ENCODE peak calls at places on chromosome 12, in nine cellular contexts. One of them, this sample, is unnamed.

GRCh38 chr12:27333311-27334009 is 824 bp downstream of the BMAL2 start:
- DNase-seq in astrocyte of the spinal cord: no peak
- DNase-seq in psoas muscle: peak
- DNase-seq in DMS153: no peak
- DNase-seq in NCI-H2171 treated with DMSO at 0.1 percent for 48 hours: peak
- DNase-seq in SIG-M5: no peak
- DNase-seq in activated T-cell treated with anti-CD3 and anti-CD28 coated beads for 48 hours: peak
- DNase-seq in frontal cortex: no peak
- DNase-seq in AG08395: peak
- DNase-seq in this sample: no peak

GRCh38 chr12:115763376-115763775 is 514.1 kb downstream of the MED13L start:
- DNase-seq in activated T-cell treated with anti-CD3 and anti-CD28 coated beads for 48 hours: no peak
- DNase-seq in SIG-M5: no peak
- DNase-seq in AG08395: peak
- DNase-seq in DMS153: no peak
- DNase-seq in NCI-H2171 treated with DMSO at 0.1 percent for 48 hours: no peak
- DNase-seq in psoas muscle: no peak
- DNase-seq in frontal cortex: no peak
- DNase-seq in astrocyte of the spinal cord: no peak
- DNase-seq in this sample: peak

GRCh38 chr12:73274972-73275371 is 1002.8 kb downstream of the TRHDE start:
- DNase-seq in psoas muscle: no peak
- DNase-seq in AG08395: no peak
- DNase-seq in SIG-M5: no peak
- DNase-seq in frontal cortex: no peak
- DNase-seq in astrocyte of the spinal cord: no peak
- DNase-seq in activated T-cell treated with anti-CD3 and anti-CD28 coated beads for 48 hours: no peak
- DNase-seq in NCI-H2171 treated with DMSO at 0.1 percent for 48 hours: no peak
- DNase-seq in DMS153: no peak
- DNase-seq in this sample: no peak

GRCh38 chr12:47085815-47086252 is 6.1 kb upstream of the AMIGO2 start:
- DNase-seq in astrocyte of the spinal cord: peak
- DNase-seq in psoas muscle: no peak
- DNase-seq in AG08395: peak
- DNase-seq in DMS153: peak
- DNase-seq in frontal cortex: no peak
- DNase-seq in NCI-H2171 treated with DMSO at 0.1 percent for 48 hours: no peak
- DNase-seq in SIG-M5: no peak
- DNase-seq in activated T-cell treated with anti-CD3 and anti-CD28 coated beads for 48 hours: no peak
- DNase-seq in this sample: peak

GRCh38 chr12:100988278-100988625 is 193.7 kb downstream of the ANO4 start:
- DNase-seq in frontal cortex: no peak
- DNase-seq in DMS153: no peak
- DNase-seq in SIG-M5: no peak
- DNase-seq in AG08395: no peak
- DNase-seq in NCI-H2171 treated with DMSO at 0.1 percent for 48 hours: no peak
- DNase-seq in astrocyte of the spinal cord: no peak
- DNase-seq in activated T-cell treated with anti-CD3 and anti-CD28 coated beads for 48 hours: no peak
- DNase-seq in psoas muscle: no peak
- DNase-seq in this sample: no peak

GRCh38 chr12:109951136-109951535 is 45.0 kb downstream of the GIT2 start:
- DNase-seq in NCI-H2171 treated with DMSO at 0.1 percent for 48 hours: no peak
- DNase-seq in astrocyte of the spinal cord: peak
- DNase-seq in activated T-cell treated with anti-CD3 and anti-CD28 coated beads for 48 hours: no peak
- DNase-seq in AG08395: peak
- DNase-seq in SIG-M5: no peak
- DNase-seq in DMS153: no peak
- DNase-seq in psoas muscle: no peak
- DNase-seq in frontal cortex: no peak
- DNase-seq in this sample: peak

GRCh38 chr12:19574606-19575005 is 135.3 kb downstream of the AEBP2 start:
- DNase-seq in DMS153: no peak
- DNase-seq in SIG-M5: no peak
- DNase-seq in frontal cortex: no peak
- DNase-seq in AG08395: no peak
- DNase-seq in psoas muscle: no peak
- DNase-seq in activated T-cell treated with anti-CD3 and anti-CD28 coated beads for 48 hours: no peak
- DNase-seq in astrocyte of the spinal cord: no peak
- DNase-seq in NCI-H2171 treated with DMSO at 0.1 percent for 48 hours: no peak
- DNase-seq in this sample: no peak

GRCh38 chr12:122963928-122964240 is 2.4 kb downstream of the ABCB9 start:
- DNase-seq in NCI-H2171 treated with DMSO at 0.1 percent for 48 hours: peak
- DNase-seq in SIG-M5: no peak
- DNase-seq in psoas muscle: no peak
- DNase-seq in frontal cortex: peak
- DNase-seq in AG08395: no peak
- DNase-seq in DMS153: no peak
- DNase-seq in activated T-cell treated with anti-CD3 and anti-CD28 coated beads for 48 hours: no peak
- DNase-seq in astrocyte of the spinal cord: peak
- DNase-seq in this sample: no peak

GRCh38 chr12:124721501-124722154 is 142.0 kb downstream of the SCARB1 start:
- DNase-seq in NCI-H2171 treated with DMSO at 0.1 percent for 48 hours: no peak
- DNase-seq in frontal cortex: no peak
- DNase-seq in SIG-M5: no peak
- DNase-seq in activated T-cell treated with anti-CD3 and anti-CD28 coated beads for 48 hours: no peak
- DNase-seq in AG08395: no peak
- DNase-seq in DMS153: no peak
- DNase-seq in psoas muscle: no peak
- DNase-seq in astrocyte of the spinal cord: no peak
- DNase-seq in this sample: no peak

This sample was measured in HFFc6.